ENCODE peak calls at places on chromosome 13, in seven cellular contexts. B, M, A, U, L, Q and X are unnamed samples.

GRCh38 chr13:82947121-82948077 is 934.9 kb downstream of the SLITRK1 start:
- DNase-seq in U (no peak), B (no peak), Q (no peak), L (no peak), A (no peak), M (no peak), X (no peak)

GRCh38 chr13:106337096-106337495 is 198.4 kb downstream of the EFNB2 start:
- DNase-seq in A (no peak), B (no peak), L (no peak), U (no peak), Q (no peak), M (no peak), X (no peak)

GRCh38 chr13:22061806-22062391 is 391.0 kb downstream of the FGF9 start:
- DNase-seq in M (peak), U (no peak), B (no peak), A (no peak), L (no peak), Q (no peak), X (no peak)

GRCh38 chr13:113860051-113860471 is 3.8 kb downstream of the GAS6 start:
- DNase-seq in A (no peak), M (no peak), Q (no peak), L (no peak), U (no peak), B (no peak), X (no peak)

GRCh38 chr13:21674271-21675009 is 3.6 kb downstream of the FGF9 start:
- DNase-seq in L (peak), U (no peak), A (no peak), M (peak), B (no peak), Q (no peak), X (no peak)

GRCh38 chr13:20489185-20489820 is 36.4 kb downstream of the CRYL1 start:
- DNase-seq in U (peak), Q (peak), B (no peak), L (no peak), M (no peak), A (no peak), X (peak)

GRCh38 chr13:99327133-99327532 is 19.9 kb upstream of the GPR183 start:
- DNase-seq in Q (no peak), A (no peak), B (no peak), L (no peak), M (no peak), U (no peak), X (no peak)

GRCh38 chr13:102768914-102769313 is 4.7 kb downstream of the TEX30 start:
- DNase-seq in A (no peak), L (no peak), M (no peak), B (no peak), U (no peak), Q (no peak), X (no peak)

GRCh38 chr13:47929156-47929555 is 71.9 kb downstream of the SUCLA2 start:
- DNase-seq in A (no peak), L (no peak), M (no peak), B (no peak), Q (no peak), U (no peak), X (no peak)